ENCODE peak calls at places on chromosomes 2 and 18, in ten cellular contexts. One of them, this sample, is unnamed.

GRCh38 chr18:24814521-24814920 is 354.1 kb downstream of the HRH4 start:
- DNase-seq in T follicular helper cell: no peak
- DNase-seq in upper lobe of right lung: no peak
- DNase-seq in brain microvascular endothelial cell: no peak
- DNase-seq in amniotic epithelial cell: no peak
- DNase-seq in T-cell: no peak
- DNase-seq in NCI-H2029: no peak
- DNase-seq in WERI-Rb-1: no peak
- DNase-seq in KG1: no peak
- DNase-seq in fibroblast of the aortic adventitia: no peak
- DNase-seq in this sample: no peak

GRCh38 chr18:4405965-4406364 is 49.1 kb downstream of the DLGAP1 start:
- DNase-seq in T follicular helper cell: no peak
- DNase-seq in upper lobe of right lung: no peak
- DNase-seq in brain microvascular endothelial cell: no peak
- DNase-seq in amniotic epithelial cell: no peak
- DNase-seq in T-cell: no peak
- DNase-seq in NCI-H2029: no peak
- DNase-seq in WERI-Rb-1: no peak
- DNase-seq in KG1: no peak
- DNase-seq in fibroblast of the aortic adventitia: no peak
- DNase-seq in this sample: no peak

GRCh38 chr2:61978522-61978921 is 73.0 kb downstream of the COMMD1 start:
- DNase-seq in T follicular helper cell: no peak
- DNase-seq in upper lobe of right lung: no peak
- DNase-seq in brain microvascular endothelial cell: no peak
- DNase-seq in amniotic epithelial cell: no peak
- DNase-seq in T-cell: no peak
- DNase-seq in NCI-H2029: peak; percentile 15
- DNase-seq in WERI-Rb-1: no peak
- DNase-seq in KG1: peak; percentile 49
- DNase-seq in fibroblast of the aortic adventitia: no peak
- DNase-seq in this sample: no peak

GRCh38 chr18:2028986-2029385 is 542.3 kb downstream of the METTL4 start:
- DNase-seq in T follicular helper cell: no peak
- DNase-seq in upper lobe of right lung: no peak
- DNase-seq in brain microvascular endothelial cell: no peak
- DNase-seq in amniotic epithelial cell: no peak
- DNase-seq in T-cell: no peak
- DNase-seq in NCI-H2029: no peak
- DNase-seq in WERI-Rb-1: no peak
- DNase-seq in KG1: no peak
- DNase-seq in fibroblast of the aortic adventitia: no peak
- DNase-seq in this sample: no peak

GRCh38 chr18:13447621-13448020 is 229.1 kb downstream of the LDLRAD4 start:
- DNase-seq in T follicular helper cell: no peak
- DNase-seq in upper lobe of right lung: no peak
- DNase-seq in brain microvascular endothelial cell: peak; percentile 90
- DNase-seq in amniotic epithelial cell: peak; percentile 83
- DNase-seq in T-cell: no peak
- DNase-seq in NCI-H2029: no peak
- DNase-seq in WERI-Rb-1: peak; percentile 91
- DNase-seq in KG1: no peak
- DNase-seq in fibroblast of the aortic adventitia: peak; percentile 70
- DNase-seq in this sample: no peak

GRCh38 chr18:23067236-23067635 is 68.0 kb upstream of the CABLES1 start:
- DNase-seq in T follicular helper cell: no peak
- DNase-seq in upper lobe of right lung: no peak
- DNase-seq in brain microvascular endothelial cell: no peak
- DNase-seq in amniotic epithelial cell: peak; percentile 19
- DNase-seq in T-cell: no peak
- DNase-seq in NCI-H2029: no peak
- DNase-seq in WERI-Rb-1: no peak
- DNase-seq in KG1: no peak
- DNase-seq in fibroblast of the aortic adventitia: no peak
- DNase-seq in this sample: no peak

GRCh38 chr2:143955416-143956075 is 564.4 kb downstream of the ZEB2 start:
- DNase-seq in T follicular helper cell: no peak
- DNase-seq in upper lobe of right lung: no peak
- DNase-seq in brain microvascular endothelial cell: peak; percentile 50
- DNase-seq in amniotic epithelial cell: peak; percentile 82
- DNase-seq in T-cell: no peak
- DNase-seq in NCI-H2029: no peak
- DNase-seq in WERI-Rb-1: no peak
- DNase-seq in KG1: no peak
- DNase-seq in fibroblast of the aortic adventitia: peak; percentile 79
- DNase-seq in this sample: no peak

GRCh38 chr2:176202491-176202890 is 14.0 kb downstream of the HOXD1 start:
- DNase-seq in T follicular helper cell: no peak
- DNase-seq in upper lobe of right lung: no peak
- DNase-seq in brain microvascular endothelial cell: no peak
- DNase-seq in amniotic epithelial cell: no peak
- DNase-seq in T-cell: no peak
- DNase-seq in NCI-H2029: no peak
- DNase-seq in WERI-Rb-1: no peak
- DNase-seq in KG1: no peak
- DNase-seq in fibroblast of the aortic adventitia: no peak
- DNase-seq in this sample: no peak

GRCh38 chr2:45585267-45585861 is 25.7 kb downstream of the SRBD1 start:
- DNase-seq in T follicular helper cell: no peak
- DNase-seq in upper lobe of right lung: no peak
- DNase-seq in brain microvascular endothelial cell: peak; percentile 50
- DNase-seq in amniotic epithelial cell: peak; percentile 57
- DNase-seq in T-cell: no peak
- DNase-seq in NCI-H2029: no peak
- DNase-seq in WERI-Rb-1: no peak
- DNase-seq in KG1: peak; percentile 40
- DNase-seq in fibroblast of the aortic adventitia: peak; percentile 79
- DNase-seq in this sample: no peak

GRCh38 chr2:39304200-39304599 is 60.4 kb upstream of the CDKL4 start:
- DNase-seq in T follicular helper cell: no peak
- DNase-seq in upper lobe of right lung: no peak
- DNase-seq in brain microvascular endothelial cell: no peak
- DNase-seq in amniotic epithelial cell: peak; percentile 40
- DNase-seq in T-cell: no peak
- DNase-seq in NCI-H2029: no peak
- DNase-seq in WERI-Rb-1: no peak
- DNase-seq in KG1: no peak
- DNase-seq in fibroblast of the aortic adventitia: peak; percentile 77
- DNase-seq in this sample: no peak

GRCh38 chr2:229715895-229716507 is 1.6 kb upstream of the DNER start:
- DNase-seq in T follicular helper cell: no peak
- DNase-seq in upper lobe of right lung: no peak
- DNase-seq in brain microvascular endothelial cell: no peak
- DNase-seq in amniotic epithelial cell: peak; percentile 20
- DNase-seq in T-cell: no peak
- DNase-seq in NCI-H2029: peak; percentile 28
- DNase-seq in WERI-Rb-1: peak; percentile 42
- DNase-seq in KG1: peak; percentile 11
- DNase-seq in fibroblast of the aortic adventitia: peak; percentile 8
- DNase-seq in this sample: peak; percentile 13

GRCh38 chr2:111678651-111679050 is 205.3 kb downstream of the ANAPC1 start:
- DNase-seq in T follicular helper cell: no peak
- DNase-seq in upper lobe of right lung: no peak
- DNase-seq in brain microvascular endothelial cell: no peak
- DNase-seq in amniotic epithelial cell: peak; percentile 13
- DNase-seq in T-cell: no peak
- DNase-seq in NCI-H2029: no peak
- DNase-seq in WERI-Rb-1: no peak
- DNase-seq in KG1: no peak
- DNase-seq in fibroblast of the aortic adventitia: no peak
- DNase-seq in this sample: no peak

GRCh38 chr2:81242502-81242901 is 938.0 kb upstream of the LRRTM1 start:
- DNase-seq in T follicular helper cell: no peak
- DNase-seq in upper lobe of right lung: no peak
- DNase-seq in brain microvascular endothelial cell: no peak
- DNase-seq in amniotic epithelial cell: no peak
- DNase-seq in T-cell: no peak
- DNase-seq in NCI-H2029: no peak
- DNase-seq in WERI-Rb-1: no peak
- DNase-seq in KG1: no peak
- DNase-seq in fibroblast of the aortic adventitia: no peak
- DNase-seq in this sample: no peak

GRCh38 chr2:31931916-31932315 is 78.9 kb downstream of the MEMO1 start:
- DNase-seq in T follicular helper cell: no peak
- DNase-seq in upper lobe of right lung: no peak
- DNase-seq in brain microvascular endothelial cell: no peak
- DNase-seq in amniotic epithelial cell: peak; percentile 67
- DNase-seq in T-cell: no peak
- DNase-seq in NCI-H2029: no peak
- DNase-seq in WERI-Rb-1: no peak
- DNase-seq in KG1: no peak
- DNase-seq in fibroblast of the aortic adventitia: no peak
- DNase-seq in this sample: no peak

GRCh38 chr2:177068967-177069366 is 143.6 kb upstream of the HNRNPA3 start:
- DNase-seq in T follicular helper cell: no peak
- DNase-seq in upper lobe of right lung: no peak
- DNase-seq in brain microvascular endothelial cell: no peak
- DNase-seq in amniotic epithelial cell: no peak
- DNase-seq in T-cell: no peak
- DNase-seq in NCI-H2029: no peak
- DNase-seq in WERI-Rb-1: no peak
- DNase-seq in KG1: no peak
- DNase-seq in fibroblast of the aortic adventitia: no peak
- DNase-seq in this sample: no peak

GRCh38 chr2:188189356-188189755 is 102.3 kb upstream of the GULP1 start:
- DNase-seq in T follicular helper cell: no peak
- DNase-seq in upper lobe of right lung: no peak
- DNase-seq in brain microvascular endothelial cell: peak; percentile 54
- DNase-seq in amniotic epithelial cell: peak; percentile 53
- DNase-seq in T-cell: no peak
- DNase-seq in NCI-H2029: no peak
- DNase-seq in WERI-Rb-1: no peak
- DNase-seq in KG1: no peak
- DNase-seq in fibroblast of the aortic adventitia: no peak
- DNase-seq in this sample: no peak

GRCh38 chr2:158214431-158214830 is 112.8 kb downstream of the UPP2 start:
- DNase-seq in T follicular helper cell: no peak
- DNase-seq in upper lobe of right lung: no peak
- DNase-seq in brain microvascular endothelial cell: peak; percentile 42
- DNase-seq in amniotic epithelial cell: no peak
- DNase-seq in T-cell: no peak
- DNase-seq in NCI-H2029: peak; percentile 39
- DNase-seq in WERI-Rb-1: no peak
- DNase-seq in KG1: peak; percentile 28
- DNase-seq in fibroblast of the aortic adventitia: no peak
- DNase-seq in this sample: no peak

GRCh38 chr2:54482725-54483124 is 26.6 kb downstream of the SPTBN1 start:
- DNase-seq in T follicular helper cell: no peak
- DNase-seq in upper lobe of right lung: no peak
- DNase-seq in brain microvascular endothelial cell: peak; percentile 72
- DNase-seq in amniotic epithelial cell: peak; percentile 70
- DNase-seq in T-cell: no peak
- DNase-seq in NCI-H2029: no peak
- DNase-seq in WERI-Rb-1: no peak
- DNase-seq in KG1: no peak
- DNase-seq in fibroblast of the aortic adventitia: peak; percentile 89
- DNase-seq in this sample: no peak

GRCh38 chr18:6983366-6983765 is 134.2 kb downstream of the LAMA1 start:
- DNase-seq in T follicular helper cell: no peak
- DNase-seq in upper lobe of right lung: no peak
- DNase-seq in brain microvascular endothelial cell: no peak
- DNase-seq in amniotic epithelial cell: no peak
- DNase-seq in T-cell: no peak
- DNase-seq in NCI-H2029: no peak
- DNase-seq in WERI-Rb-1: no peak
- DNase-seq in KG1: no peak
- DNase-seq in fibroblast of the aortic adventitia: no peak
- DNase-seq in this sample: no peak

GRCh38 chr2:17879137-17879912 is 858 bp downstream of the KCNS3 start:
- DNase-seq in T follicular helper cell: no peak
- DNase-seq in upper lobe of right lung: peak; percentile 87
- DNase-seq in brain microvascular endothelial cell: peak; percentile 27
- DNase-seq in amniotic epithelial cell: peak; percentile 36
- DNase-seq in T-cell: no peak
- DNase-seq in NCI-H2029: peak; percentile 86
- DNase-seq in WERI-Rb-1: peak; percentile 95
- DNase-seq in KG1: no peak
- DNase-seq in fibroblast of the aortic adventitia: peak; percentile 18
- DNase-seq in this sample: no peak

This sample was measured in CD8-positive, alpha-beta T cell.